ENCODE peak calls at places on chromosomes 11 and 22, in six cellular contexts. L is SJSA1, H is fibroblast of lung, M is prostate gland, N is uterus, U is tibial artery. D is an unnamed sample.

GRCh38 chr11:67356867-67357561 is 3.7 kb upstream of the POLD4 start:
- DNase-seq in L (peak; percentile 88), H (peak; percentile 73), M (peak; percentile 60), N (peak; percentile 74), U (peak; percentile 79), D (peak; percentile 75)

GRCh38 chr11:13384837-13385417 is 78.1 kb downstream of the BTBD10 start:
- DNase-seq in L (peak; percentile 43), H (peak; percentile 49), M (no peak), N (no peak), U (no peak), D (peak; percentile 32)

GRCh38 chr11:126363706-126364245 is 8.3 kb downstream of the ST3GAL4 start:
- DNase-seq in L (no peak), H (no peak), M (no peak), N (no peak), U (peak; percentile 59), D (no peak)

GRCh38 chr11:47393163-47394049 is 15.0 kb upstream of the SLC39A13 start:
- DNase-seq in L (no peak), H (peak; percentile 76), M (no peak), N (no peak), U (peak; percentile 72), D (peak; percentile 67)

GRCh38 chr11:95293116-95293515 is 62.1 kb upstream of the SESN3 start:
- DNase-seq in L (no peak), H (no peak), M (no peak), N (no peak), U (no peak), D (no peak)

GRCh38 chr11:112513936-112514716 is 253.5 kb upstream of the PLET1 start:
- DNase-seq in L (no peak), H (no peak), M (no peak), N (no peak), U (no peak), D (no peak)

GRCh38 chr11:93740031-93740801 is 1.1 kb downstream of the TAF1D start:
- DNase-seq in L (peak; percentile 11), H (peak; percentile 61), M (no peak), N (no peak), U (no peak), D (peak; percentile 45)

GRCh38 chr11:14132312-14132711 is 169.8 kb downstream of the SPON1 start:
- DNase-seq in L (no peak), H (no peak), M (no peak), N (no peak), U (no peak), D (no peak)

GRCh38 chr11:107858217-107859070 is at the start of gene SLC35F2:
- DNase-seq in L (peak; percentile 46), H (peak; percentile 72), M (peak; percentile 67), N (no peak), U (peak; percentile 74), D (peak; percentile 63)

GRCh38 chr11:69229521-69229920 is 64.4 kb upstream of the MYEOV start:
- DNase-seq in L (no peak), H (no peak), M (no peak), N (no peak), U (no peak), D (no peak)

GRCh38 chr22:49724893-49725489 is 102.7 kb downstream of the BRD1 start:
- DNase-seq in L (peak; percentile 22), H (peak; percentile 16), M (peak; percentile 31), N (no peak), U (no peak), D (peak; percentile 37)

GRCh38 chr11:86288776-86289507 is 13.1 kb upstream of the HIKESHI start:
- DNase-seq in L (no peak), H (peak; percentile 8), M (no peak), N (no peak), U (no peak), D (no peak)

GRCh38 chr22:24134090-24134846 is 47.0 kb upstream of the SUSD2 start:
- DNase-seq in L (no peak), H (peak; percentile 36), M (no peak), N (peak; percentile 37), U (peak; percentile 80), D (no peak)
- H3K4me3 ChIP-seq in L (no peak overlapping the region), H (no peak overlapping the region), M (no peak overlapping the region), N (no peak overlapping the region), U (no peak overlapping the region), D (no peak overlapping the region)

DNA sequence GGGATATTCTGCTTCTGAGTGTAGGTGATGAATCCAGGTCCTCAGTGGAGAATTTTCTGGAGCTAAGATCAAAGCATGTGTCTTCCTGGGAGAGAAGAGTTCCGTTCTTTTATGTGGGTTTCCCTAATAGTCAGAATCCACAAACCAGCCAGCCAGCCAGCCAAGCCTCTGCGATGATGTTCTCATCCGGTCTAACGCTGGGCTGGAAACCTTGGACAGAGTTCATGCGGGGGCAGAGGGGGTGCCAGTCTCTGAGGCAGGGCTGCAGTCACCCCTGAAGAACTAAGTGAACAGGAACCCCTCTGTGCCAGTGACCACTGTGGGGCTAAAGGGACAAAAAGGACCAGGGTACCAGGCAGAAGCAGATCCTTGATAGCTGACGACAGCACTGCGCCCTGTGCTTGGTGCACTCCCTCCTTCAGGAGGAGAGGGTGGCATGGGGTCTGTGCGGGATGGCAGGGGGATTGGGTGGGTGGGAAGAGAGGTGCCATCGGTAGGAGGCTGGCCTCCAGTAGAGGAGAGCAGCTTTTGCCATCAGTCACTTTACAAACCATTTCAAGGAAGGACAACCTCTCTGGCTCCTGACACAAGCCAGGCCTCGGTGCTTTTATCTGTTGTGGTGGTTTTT is 27.1 kb downstream of the ADAMTS15 start:
- DNase-seq in L (no peak), H (peak; percentile 44), M (no peak), N (no peak), U (peak; percentile 64), D (no peak)
- H3K4me1 ChIP-seq in L (peaks cover 39% of the 10 kb centered on the region), H (peaks cover 26% of the 10 kb centered on the region), M (no peaks in the 10 kb centered on the region), N (peaks cover 13% of the 10 kb centered on the region), U (peaks cover 39% of the 10 kb centered on the region), D (no peaks in the 10 kb centered on the region)

DNA sequence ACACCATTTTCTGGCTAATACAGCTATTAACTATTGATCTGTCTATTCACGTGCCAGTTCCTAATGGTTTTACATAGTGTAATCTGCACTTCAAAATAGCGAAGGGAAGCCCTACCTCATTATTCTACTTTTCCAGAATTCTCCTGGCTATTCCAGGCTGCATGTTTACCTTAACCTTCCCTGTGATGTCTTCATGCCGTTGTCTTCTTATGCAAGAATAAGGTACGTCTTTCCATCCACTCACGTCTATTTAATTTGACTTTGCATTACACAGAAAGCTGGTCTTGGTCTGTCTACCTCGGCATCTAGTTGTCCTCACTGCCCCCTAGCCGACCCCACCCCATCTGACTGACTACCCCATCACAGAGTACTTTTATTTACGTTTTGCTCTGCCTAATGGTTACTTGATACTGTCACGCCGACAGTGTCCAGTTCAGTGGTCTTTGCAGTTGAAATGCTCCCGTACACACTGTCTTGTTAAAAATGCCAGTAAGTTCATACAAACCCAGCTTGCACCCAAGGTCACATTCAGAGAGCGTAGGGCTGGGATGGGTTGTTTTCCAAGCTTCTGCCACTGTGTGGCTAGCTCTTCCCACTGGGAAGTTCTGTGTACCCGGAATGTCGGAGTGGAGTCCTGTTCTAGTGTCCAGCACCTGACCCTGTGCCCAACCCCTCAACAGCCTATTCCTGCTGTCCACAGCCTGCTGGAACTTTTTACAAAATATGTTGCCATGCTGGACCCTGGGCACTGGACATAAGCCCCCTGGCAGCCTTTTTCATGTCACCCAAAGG is 15.0 kb downstream of the NEAT1 start:
- DNase-seq in L (no peak), H (no peak), M (peak; percentile 33), N (peak; percentile 16), U (peak; percentile 64), D (no peak)
- H3K36me3 ChIP-seq in L (peaks cover 74% of the 10 kb centered on the region), H (peaks cover 38% of the 10 kb centered on the region), M (no peaks in the 10 kb centered on the region), N (no peaks in the 10 kb centered on the region), U (peaks cover 95% of the 10 kb centered on the region), D (peaks cover 26% of the 10 kb centered on the region)

GRCh38 chr11:65288706-65289536 is 25.7 kb upstream of the CDC42EP2 start:
- DNase-seq in L (no peak), H (no peak), M (no peak), N (no peak), U (no peak), D (peak; percentile 35)

GRCh38 chr11:65293909-65294381 is 20.7 kb upstream of the CDC42EP2 start:
- DNase-seq in L (no peak), H (no peak), M (no peak), N (peak; percentile 73), U (no peak), D (no peak)

GRCh38 chr11:65292866-65293265 is 21.8 kb upstream of the CDC42EP2 start:
- DNase-seq in L (no peak), H (no peak), M (no peak), N (no peak), U (no peak), D (no peak)

GRCh38 chr11:65290448-65291165 is 24.1 kb upstream of the CDC42EP2 start:
- DNase-seq in L (peak; percentile 89), H (peak; percentile 94), M (no peak), N (peak; percentile 97), U (peak; percentile 94), D (peak; percentile 94)

DNA sequence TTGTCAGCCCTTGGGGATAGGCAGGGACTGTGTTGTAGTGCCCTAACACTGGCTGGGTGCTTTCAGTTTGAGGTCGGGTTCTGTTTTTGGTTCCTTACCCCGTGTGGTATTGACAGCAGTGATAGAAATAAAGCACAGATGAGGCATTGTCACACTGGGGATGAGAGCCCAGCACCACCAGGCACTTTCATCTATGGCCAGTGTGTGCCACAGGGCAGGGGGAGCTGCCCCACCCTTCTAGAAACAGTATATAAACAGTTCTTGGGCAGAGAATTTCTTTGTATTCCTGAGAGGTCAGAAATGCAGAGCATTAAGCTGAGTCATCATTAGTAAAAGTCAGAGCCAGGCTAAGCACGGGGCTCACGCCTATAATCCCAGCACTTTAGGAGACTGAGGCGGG is 23.1 kb upstream of the CDC42EP2 start:
- DNase-seq in L (peak; percentile 92), H (peak; percentile 61), M (no peak), N (no peak), U (no peak), D (no peak)
- H3K4me3 ChIP-seq in L (peak overlapping the region; percentile 3), H (peak overlapping the region; percentile 20), M (no peak overlapping the region), N (peak overlapping the region; percentile 24), U (no peak overlapping the region), D (no peak overlapping the region)

GRCh38 chr11:78310500-78310909 is 107.1 kb downstream of the GAB2 start:
- DNase-seq in L (no peak), H (peak; percentile 49), M (no peak), N (peak; percentile 35), U (peak; percentile 75), D (peak; percentile 23)
- H3K4me1 ChIP-seq in L (no peaks in the 10 kb centered on the region), H (peaks cover 6% of the 10 kb centered on the region), M (no peaks in the 10 kb centered on the region), N (peaks cover 6% of the 10 kb centered on the region), U (peaks cover 38% of the 10 kb centered on the region), D (peaks cover 18% of the 10 kb centered on the region)

DNA sequence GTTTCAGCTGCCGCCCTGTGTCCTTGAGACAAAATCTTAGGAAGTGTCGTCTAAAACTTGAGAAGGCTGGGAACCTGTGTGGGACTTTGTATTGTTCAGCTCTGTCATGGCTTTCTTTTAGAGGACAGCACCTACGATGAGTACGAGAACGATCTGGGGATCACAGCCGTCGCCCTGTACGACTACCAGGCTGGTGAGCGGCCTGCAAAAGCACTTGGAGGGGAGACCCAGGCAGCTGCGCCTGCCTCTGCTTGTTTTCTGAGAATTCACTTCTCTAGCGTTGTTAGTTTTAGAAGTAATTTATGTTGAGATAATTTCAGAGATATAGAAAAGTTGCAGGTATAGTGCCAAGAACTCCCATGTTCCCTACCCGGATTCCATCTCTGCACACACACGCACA is 35.2 kb downstream of the CTTN start:
- DNase-seq in L (no peak), H (no peak), M (no peak), N (no peak), U (no peak), D (no peak)
- H3K36me3 ChIP-seq in L (peaks cover 100% of the 10 kb centered on the region), H (peaks cover 59% of the 10 kb centered on the region), M (peaks cover 21% of the 10 kb centered on the region), N (no peaks in the 10 kb centered on the region), U (peaks cover 80% of the 10 kb centered on the region), D (peaks cover 44% of the 10 kb centered on the region)

D was measured in body of pancreas.